ENCODE peak calls at places on chromosomes 1 and 21, in five cellular contexts. D is ascending aorta, O is AG09319, Y is HFFc6, U is AG10803. X is an unnamed sample.

GRCh38 chr1:3084154-3084553 is 15.2 kb downstream of the PRDM16 start:
- DNase-seq in O (no peak), Y (no peak), U (no peak), D (no peak), X (no peak)

GRCh38 chr1:43919906-43920305 is 13.7 kb upstream of the ARTN start:
- DNase-seq in U (no peak), Y (no peak), O (no peak), D (no peak), X (no peak)

GRCh38 chr1:228370941-228371740 is 35.5 kb downstream of the TRIM11 start:
- DNase-seq in O (no peak), Y (no peak), U (no peak), D (no peak), X (no peak)

GRCh38 chr1:32197074-32197473 is 3.3 kb upstream of the CCDC28B start:
- DNase-seq in Y (no peak), D (no peak), U (no peak), O (no peak), X (no peak)

GRCh38 chr1:996851-997727 is 2.8 kb downstream of the HES4 start:
- DNase-seq in O (no peak), D (no peak), Y (no peak), U (no peak), X (no peak)

GRCh38 chr1:150389650-150390049 is 25.7 kb downstream of the RPRD2 start:
- DNase-seq in U (no peak), O (no peak), D (no peak), Y (no peak), X (no peak)

GRCh38 chr1:42746436-42747105 is 6.5 kb upstream of the CLDN19 start:
- DNase-seq in O (no peak), Y (no peak), U (no peak), D (no peak), X (no peak)

GRCh38 chr1:221858758-221859157 is 116.9 kb upstream of the DUSP10 start:
- DNase-seq in O (no peak), U (peak), D (no peak), Y (peak), X (no peak)

GRCh38 chr1:36352910-36353878 is 29.7 kb upstream of the EVA1B start:
- DNase-seq in D (no peak), U (peak), Y (peak), O (no peak), X (no peak)

GRCh38 chr1:54284781-54285563 is 85.0 kb downstream of the MRPL37 start:
- DNase-seq in D (no peak), U (no peak), Y (no peak), O (no peak), X (no peak)

GRCh38 chr1:119440908-119441307 is 26.0 kb downstream of the HSD3B2 start:
- DNase-seq in Y (no peak), D (no peak), O (no peak), U (no peak), X (no peak)

GRCh38 chr1:185434721-185435120 is 117.7 kb upstream of the IVNS1ABP start:
- DNase-seq in U (no peak), Y (no peak), O (no peak), D (no peak), X (no peak)

GRCh38 chr1:113325039-113325438 is 65.3 kb upstream of the MAGI3 start:
- DNase-seq in D (no peak), U (peak), O (no peak), Y (no peak), X (no peak)

GRCh38 chr1:172719694-172720138 is 60.8 kb downstream of the FASLG start:
- DNase-seq in O (no peak), D (no peak), Y (peak), U (peak), X (no peak)

GRCh38 chr1:66291047-66291864 is 242.7 kb upstream of the SGIP1 start:
- DNase-seq in U (no peak), Y (peak), D (no peak), O (no peak), X (no peak)

GRCh38 chr1:224621813-224622682 is 5.9 kb downstream of the CNIH3 start:
- DNase-seq in O (no peak), U (no peak), D (no peak), Y (no peak), X (no peak)

GRCh38 chr21:33821580-33822322 is 93.9 kb downstream of the ATP5PO start:
- DNase-seq in O (no peak), D (no peak), Y (no peak), U (no peak), X (no peak)
- TF ChIP-seq CTCF in O (no peak), D (no peak), Y (peak), U (no peak), X (no peak)

GRCh38 chr1:46303038-46303871 is at the start of the genes LRRC41 and UQCRH:
- DNase-seq in U (peak), Y (peak), O (peak), D (peak), X (peak)
- TF ChIP-seq CTCF in U (no peak), Y (peak), O (no peak), D (no peak), X (no peak)

GRCh38 chr1:218739426-218739825 is 394.3 kb downstream of the TGFB2 start:
- DNase-seq in Y (no peak), D (no peak), U (peak), O (peak), X (no peak)
- TF ChIP-seq CTCF in Y (no peak), D (no peak), U (no peak), O (no peak), X (no peak)

GRCh38 chr1:58013237-58013636 is 533.3 kb downstream of the OMA1 start:
- DNase-seq in Y (no peak), U (no peak), O (no peak), D (no peak), X (no peak)

GRCh38 chr1:58011978-58012377 is 534.5 kb downstream of the OMA1 start:
- DNase-seq in O (no peak), D (no peak), U (no peak), Y (no peak), X (no peak)

GRCh38 chr1:58017641-58018040 is 528.9 kb downstream of the OMA1 start:
- DNase-seq in Y (no peak), O (no peak), U (no peak), D (no peak), X (no peak)
- TF ChIP-seq CTCF in Y (no peak), O (no peak), U (no peak), D (no peak), X (no peak)

DNA sequence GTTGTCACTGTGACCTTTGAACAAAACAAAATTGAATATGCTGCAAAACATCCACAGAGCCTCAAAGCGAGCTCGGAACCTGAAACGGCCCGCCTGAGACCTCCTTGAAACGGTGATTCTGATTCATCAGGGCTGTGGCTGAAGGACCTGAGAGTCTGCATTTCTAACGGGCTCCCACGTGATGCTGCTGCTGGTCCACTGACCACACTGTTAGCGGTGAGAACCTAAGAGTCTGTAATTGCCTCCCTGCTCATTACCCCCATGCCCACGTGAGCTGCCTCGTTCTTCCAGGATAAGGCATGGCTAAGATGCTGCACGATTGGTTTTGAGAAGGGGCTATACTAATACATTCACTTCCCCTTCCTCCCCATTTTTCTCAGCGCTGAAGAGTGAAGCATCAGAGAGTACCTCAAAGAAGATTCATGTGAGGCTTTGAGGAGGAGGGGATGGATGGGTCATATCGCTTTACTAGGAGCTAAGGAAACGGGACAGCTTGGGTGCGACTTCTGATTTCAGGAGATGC is 9.7 kb downstream of the TLR5 start:
- DNase-seq in D (no peak), Y (no peak), O (no peak), U (no peak), X (no peak)
- TF ChIP-seq CTCF in D (no peak), Y (no peak), O (no peak), U (no peak), X (peak)

DNA sequence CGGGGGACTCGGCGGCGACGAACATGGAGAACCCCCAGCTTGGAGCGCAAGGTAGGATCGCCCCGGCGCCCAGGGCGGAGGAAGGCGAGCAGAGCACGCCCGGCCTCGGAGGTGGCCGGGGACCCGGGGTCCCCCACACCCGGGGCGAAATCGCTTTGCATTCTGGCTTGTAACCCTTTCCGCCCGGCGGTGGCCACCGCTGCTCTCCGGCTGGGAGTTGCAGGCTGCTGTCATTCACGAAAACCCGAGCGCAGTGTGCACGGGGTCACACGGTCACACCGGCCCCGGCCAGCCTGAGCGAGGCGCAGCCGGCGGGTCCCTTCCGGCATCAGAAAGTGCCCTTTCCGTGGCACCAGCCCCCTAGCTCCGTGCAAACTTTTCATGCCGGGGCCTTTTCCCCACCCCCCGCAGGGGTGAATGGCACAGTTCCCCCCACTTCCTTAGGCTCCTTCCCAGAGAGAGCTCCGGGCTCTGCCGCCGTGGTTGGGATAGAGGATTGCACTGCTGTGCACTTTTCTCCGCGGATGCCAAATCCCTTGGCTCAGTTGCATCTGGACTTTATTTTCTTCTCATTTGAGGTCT is 779 bp downstream of the KAZN start:
- DNase-seq in O (no peak), U (no peak), D (no peak), Y (no peak), X (no peak)
- TF ChIP-seq CTCF in O (no peak), U (no peak), D (no peak), Y (no peak), X (no peak)

DNA sequence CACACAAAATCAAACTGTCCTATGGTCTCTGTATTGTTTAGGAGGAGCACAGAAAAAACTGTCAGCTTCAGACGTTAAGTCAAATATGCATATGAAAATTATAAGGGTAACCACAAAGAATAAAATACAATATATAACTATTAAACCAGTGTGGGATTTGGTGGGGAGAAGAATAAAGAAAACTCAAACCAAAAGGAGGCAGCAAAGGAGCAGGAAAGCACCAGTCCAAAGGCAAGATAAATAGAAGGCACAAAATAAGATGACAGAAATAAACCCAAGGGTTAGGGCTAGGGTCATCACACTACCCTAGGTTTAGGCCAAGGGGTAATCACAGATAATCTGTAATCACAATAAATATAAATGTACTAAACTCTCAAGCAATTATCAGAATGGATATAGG is 32.8 kb downstream of the DLGAP3 start:
- DNase-seq in Y (peak), D (no peak), O (no peak), U (peak), X (no peak)
- TF ChIP-seq CTCF in Y (peak), D (no peak), O (peak), U (peak), X (no peak)

X was measured in omental fat pad.